ENCODE peak calls at places on chromosomes 5 and 9, in eight cellular contexts. V is IMR-90, G is heart left ventricle, X is uterus, F is ovary, R is K562, H is sigmoid colon, N is gastrocnemius medialis. K is an unnamed sample. For H3K4me1, the result is how much of the 10 kb centered on the place peaks cover.

GRCh38 chr9:96186601-96187011 is 115.4 kb downstream of the HSD17B3 start:
- DNase-seq in R (no peak), H (peak), X (no peak), F (peak), G (no peak), V (no peak), N (no peak), K (peak)

GRCh38 chr5:135473956-135474670 is 22.0 kb upstream of the TIFAB start:
- DNase-seq in G (no peak), R (no peak), V (no peak), F (no peak), X (no peak), N (no peak), H (peak), K (no peak)

GRCh38 chr5:53249529-53249928 is 140.0 kb upstream of the MOCS2 start:
- DNase-seq in G (no peak), V (peak), R (no peak), H (peak), X (no peak), F (no peak), N (no peak), K (no peak)

GRCh38 chr5:102718819-102719218 is 36.3 kb upstream of the PAM start:
- DNase-seq in N (no peak), F (no peak), V (no peak), H (no peak), X (no peak), G (no peak), R (no peak), K (no peak)

GRCh38 chr5:172617817-172618216 is 23.2 kb upstream of the NEURL1B start:
- DNase-seq in X (peak), R (no peak), N (no peak), V (no peak), H (peak), F (peak), G (peak), K (no peak)

GRCh38 chr5:86968311-86968753 is 299.4 kb upstream of the RASA1 start:
- DNase-seq in X (no peak), H (no peak), V (peak), R (no peak), G (peak), N (no peak), F (peak), K (no peak)

GRCh38 chr5:96709152-96709821 is 47.1 kb downstream of the CAST start:
- DNase-seq in X (no peak), F (no peak), N (no peak), R (no peak), V (peak), G (no peak), H (no peak), K (no peak)

GRCh38 chr9:105911104-105911911 is 217.0 kb downstream of the TMEM38B start:
- DNase-seq in G (no peak), X (no peak), H (no peak), F (no peak), V (no peak), N (no peak), R (no peak), K (no peak)

GRCh38 chr9:134611046-134611445 is 30.6 kb upstream of the COL5A1 start:
- DNase-seq in N (no peak), H (no peak), G (no peak), R (no peak), V (no peak), X (no peak), F (no peak), K (no peak)

GRCh38 chr5:10612251-10612650 is 48.4 kb downstream of the ANKRD33B start:
- DNase-seq in R (no peak), V (no peak), G (no peak), N (no peak), F (no peak), H (no peak), X (no peak), K (no peak)

GRCh38 chr9:131276891-131277672 is 772 bp upstream of the FAM78A start:
- DNase-seq in R (peak), H (no peak), F (peak), X (no peak), G (no peak), V (no peak), N (no peak), K (peak)

GRCh38 chr9:127366594-127366993 is 30.4 kb upstream of the SLC2A8 start:
- DNase-seq in G (no peak), H (no peak), X (no peak), N (no peak), F (no peak), R (no peak), V (no peak), K (peak)

GRCh38 chr5:144060598-144060997 is 109.9 kb downstream of the YIPF5 start:
- DNase-seq in H (no peak), V (peak), R (no peak), N (no peak), X (no peak), G (no peak), F (no peak), K (no peak)

GRCh38 chr5:138926688-138927448 is 51.7 kb upstream of the LRRTM2 start:
- DNase-seq in R (no peak), G (no peak), F (no peak), H (no peak), X (no peak), V (no peak), N (no peak), K (no peak)

GRCh38 chr9:116267021-116267420 is 113.4 kb downstream of the PAPPA start:
- DNase-seq in R (no peak), H (no peak), F (no peak), X (no peak), V (peak), N (no peak), G (no peak), K (no peak)

GRCh38 chr9:22217254-22217653 is 208.1 kb upstream of the CDKN2B start:
- DNase-seq in V (no peak), N (no peak), X (no peak), F (no peak), H (no peak), R (no peak), G (no peak), K (no peak)

GRCh38 chr5:132087176-132087575 is 13.6 kb downstream of the CSF2 start:
- DNase-seq in V (no peak), F (no peak), G (no peak), R (no peak), X (no peak), N (no peak), H (no peak), K (no peak)

GRCh38 chr5:51691538-51691937 is 308.3 kb downstream of the ISL1 start:
- DNase-seq in X (no peak), N (no peak), R (no peak), H (no peak), G (no peak), V (no peak), F (no peak), K (no peak)

GRCh38 chr5:96717874-96718273 is 55.7 kb downstream of the CAST start:
- DNase-seq in F (no peak), G (no peak), V (no peak), N (no peak), X (no peak), R (no peak), H (no peak), K (no peak)

GRCh38 chr5:151557466-151557865 is 33.7 kb downstream of the FAT2 start:
- DNase-seq in R (no peak), F (no peak), N (no peak), X (no peak), G (no peak), H (no peak), V (no peak), K (no peak)

GRCh38 chr5:115402822-115403577 is 106.5 kb upstream of the CCDC112 start:
- DNase-seq in V (peak), F (no peak), H (no peak), X (no peak), G (no peak), R (no peak), N (no peak), K (no peak)

GRCh38 chr5:37839441-37840035 is 303 bp downstream of the GDNF start:
- DNase-seq in N (peak), V (peak), X (peak), H (peak), G (peak), F (peak), R (no peak), K (peak)

GRCh38 chr5:138336952-138337684 is 948 bp upstream of the FAM53C start:
- DNase-seq in V (peak), H (peak), F (peak), X (peak), G (peak), N (peak), R (peak), K (peak)

GRCh38 chr9:12933957-12934356 is 159.1 kb downstream of the LURAP1L start:
- DNase-seq in V (peak), X (no peak), G (no peak), R (no peak), N (no peak), F (no peak), H (no peak), K (no peak)

GRCh38 chr5:80255752-80256479 is at the start of gene SERINC5:
- DNase-seq in G (peak), V (peak), N (peak), X (peak), R (peak), H (peak), F (peak), K (peak)

GRCh38 chr5:80254767-80255424 is 952 bp downstream of the SERINC5 start:
- DNase-seq in N (no peak), X (no peak), V (peak), R (no peak), H (no peak), G (peak), F (no peak), K (peak)

GRCh38 chr5:80259511-80260200 is 3.8 kb upstream of the SERINC5 start:
- DNase-seq in X (no peak), H (no peak), F (no peak), N (no peak), R (no peak), V (no peak), G (no peak), K (no peak)

GRCh38 chr5:80251636-80252035 is 4.2 kb downstream of the SERINC5 start:
- DNase-seq in F (no peak), H (no peak), R (no peak), X (no peak), V (peak), N (peak), G (peak), K (no peak)

DNA sequence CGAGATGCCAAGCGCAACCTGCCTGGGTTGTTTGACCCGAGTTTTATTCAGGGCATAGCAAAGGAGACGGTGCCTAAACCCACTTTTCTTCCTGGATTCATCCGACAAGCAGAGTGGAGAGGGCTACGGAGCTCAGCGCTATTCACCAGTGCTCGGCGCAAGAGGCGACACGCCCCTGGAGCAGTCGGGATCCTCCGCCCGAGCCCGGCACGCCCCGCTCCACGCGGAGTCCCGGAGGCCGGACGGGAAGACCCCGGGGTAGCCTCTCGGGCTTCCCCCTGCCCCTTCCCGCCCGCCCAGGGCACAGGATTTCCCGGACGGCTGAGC is 460 bp downstream of the SERINC5 start:
- DNase-seq in F (no peak), X (peak), N (peak), R (peak), H (peak), V (peak), G (peak), K (peak)
- H3K4me1 ChIP-seq in F (under half), X (under half), N (under half), R (under half), H (under half), V (under half), G (under half), K (under half)

GRCh38 chr9:136851941-136852663 is at the start of gene MAMDC4:
- DNase-seq in H (no peak), V (no peak), N (no peak), X (no peak), R (no peak), G (no peak), F (peak), K (peak)
- TF ChIP-seq POLR2A in H (no peak), V (no peak), N (no peak), X (no peak), R (no peak), G (no peak), F (no peak), K (no peak)

GRCh38 chr5:74052441-74052840 is 426.4 kb downstream of the ARHGEF28 start:
- DNase-seq in V (no peak), H (no peak), F (no peak), R (no peak), G (no peak), N (no peak), X (no peak), K (no peak)

GRCh38 chr5:74055446-74056097 is 429.6 kb downstream of the ARHGEF28 start:
- DNase-seq in R (no peak), H (no peak), V (no peak), F (no peak), N (no peak), G (no peak), X (no peak), K (no peak)

GRCh38 chr5:74056102-74056788 is 430.2 kb downstream of the ARHGEF28 start:
- DNase-seq in N (no peak), V (no peak), X (no peak), R (no peak), F (no peak), H (no peak), G (no peak), K (no peak)

GRCh38 chr5:74054139-74054538 is 428.1 kb downstream of the ARHGEF28 start:
- DNase-seq in V (no peak), H (no peak), F (no peak), N (no peak), R (no peak), G (no peak), X (no peak), K (no peak)

DNA sequence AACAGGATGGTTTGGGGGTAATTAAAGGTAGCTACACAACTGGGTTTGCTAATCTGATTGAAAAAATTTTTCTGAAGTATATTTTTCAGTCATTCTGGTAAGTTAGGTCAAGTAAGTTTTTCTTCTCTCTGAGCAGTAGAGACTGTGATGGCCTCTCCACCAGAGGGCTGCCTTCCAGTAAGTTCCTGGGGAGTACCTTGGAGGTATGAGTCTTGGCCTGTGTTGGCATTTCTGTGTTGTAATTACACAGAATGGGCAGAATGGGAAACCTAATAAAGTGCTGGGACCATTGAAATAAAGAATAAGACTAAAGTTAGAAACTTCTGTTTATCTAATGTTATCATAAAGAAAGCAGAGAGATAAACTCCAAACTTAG is 430.8 kb downstream of the ARHGEF28 start:
- DNase-seq in H (no peak), X (no peak), V (peak), R (no peak), G (no peak), F (no peak), N (no peak), K (peak)
- TF ChIP-seq CTCF in H (no peak), X (no peak), V (peak), R (no peak), G (peak), F (no peak), N (peak), K (peak)

GRCh38 chr9:121483473-121484031 is 16.1 kb downstream of the GGTA1 start:
- DNase-seq in F (no peak), H (no peak), N (no peak), R (no peak), G (no peak), X (no peak), V (no peak), K (no peak)
- H3K4me1 ChIP-seq in F (under half), H (under half), N (under half), R (under half), G (under half), X (under half), V (under half), K (under half)

GRCh38 chr9:122821278-122821952 is 7.0 kb downstream of the PDCL start:
- DNase-seq in F (no peak), N (peak), X (peak), H (peak), V (peak), R (no peak), G (peak), K (peak)
- TF ChIP-seq POLR2A in F (no peak), N (no peak), X (no peak), H (no peak), V (no peak), R (no peak), G (no peak), K (no peak)

GRCh38 chr5:140794594-140795258 is at the start of gene PCDHA2:
- DNase-seq in N (no peak), R (no peak), H (no peak), X (no peak), G (no peak), F (no peak), V (no peak), K (no peak)

GRCh38 chr5:140800816-140801493 is at the start of gene PCDHA3:
- DNase-seq in V (peak), X (no peak), F (no peak), G (no peak), H (no peak), R (no peak), N (no peak), K (peak)

GRCh38 chr5:140791111-140791510 is 3.5 kb upstream of the PCDHA2 start:
- DNase-seq in X (no peak), V (no peak), N (no peak), R (no peak), F (no peak), H (no peak), G (no peak), K (no peak)

GRCh38 chr5:140796718-140797095 is 2.1 kb downstream of the PCDHA2 start:
- DNase-seq in N (no peak), G (no peak), H (no peak), F (no peak), X (no peak), R (no peak), V (no peak), K (no peak)

GRCh38 chr5:140795259-140795641 is 598 bp downstream of the PCDHA2 start:
- DNase-seq in F (no peak), V (no peak), H (no peak), N (no peak), R (no peak), X (no peak), G (no peak), K (no peak)
- TF ChIP-seq CTCF in F (no peak), V (peak), H (no peak), N (no peak), R (no peak), X (peak), G (no peak), K (no peak)

DNA sequence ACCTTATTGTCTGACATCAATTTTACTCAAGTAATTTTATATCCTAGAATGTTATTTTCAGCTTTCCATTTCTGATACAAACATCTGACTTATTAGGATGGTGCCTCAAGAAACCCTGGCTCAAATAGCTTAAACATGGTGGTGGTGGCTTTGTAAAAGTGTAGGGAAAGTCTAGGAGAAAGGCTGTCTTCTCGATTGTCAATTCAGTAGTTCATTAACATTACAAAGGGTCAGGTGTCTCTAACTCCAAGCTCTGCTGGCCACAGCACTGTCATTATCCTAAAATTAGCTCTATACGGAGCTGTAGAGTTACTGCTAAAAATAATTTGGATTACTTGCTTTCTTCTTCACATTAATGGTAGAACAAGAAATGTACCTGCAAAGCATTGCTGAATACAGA is 1360.1 kb upstream of the CDH6 start:
- DNase-seq in X (no peak), N (no peak), H (no peak), F (no peak), G (no peak), V (no peak), R (no peak), K (no peak)
- H3K4me1 ChIP-seq in X (under half), N (under half), H (under half), F (under half), G (under half), V (under half), R (under half), K (under half)